ENCODE peak calls at places on chromosome 9, in eight cellular contexts. B is IMR-90, Z is heart left ventricle, J is right lobe of liver, C is K562, D is body of pancreas, G is HepG2, F is HCT116. L is an unnamed sample.
A peak's percentile ranks its signal among the peaks of the same experiment; 100 is the strongest.

GRCh38 chr9:23088932-23089364 is 642.3 kb downstream of the DMRTA1 start:
- ATAC-seq in B (no peak), Z (no peak), J (peak; percentile 17), C (no peak), D (no peak), G (no peak), F (no peak), L (no peak)

GRCh38 chr9:87108639-87109038 is 161.3 kb upstream of the GAS1 start:
- ATAC-seq in B (no peak), Z (peak; percentile 78), J (no peak), C (no peak), D (no peak), G (no peak), F (no peak), L (no peak)

GRCh38 chr9:121324316-121324715 is 45.7 kb downstream of the STOM start:
- ATAC-seq in B (no peak), Z (no peak), J (no peak), C (no peak), D (no peak), G (no peak), F (no peak), L (no peak)

GRCh38 chr9:11335011-11335410 is 722.2 kb upstream of the PTPRD start:
- ATAC-seq in B (no peak), Z (no peak), J (no peak), C (no peak), D (no peak), G (no peak), F (no peak), L (no peak)

GRCh38 chr9:33799928-33800689 is 4.7 kb downstream of the PRSS3 start:
- ATAC-seq in B (no peak), Z (no peak), J (no peak), C (no peak), D (peak; percentile 13), G (peak; percentile 65), F (no peak), L (no peak)

GRCh38 chr9:131500377-131500776 is 2.3 kb upstream of the POMT1 start:
- ATAC-seq in B (no peak), Z (no peak), J (no peak), C (no peak), D (no peak), G (no peak), F (no peak), L (no peak)

GRCh38 chr9:77841739-77842386 is 189.7 kb downstream of the GNAQ start:
- ATAC-seq in B (no peak), Z (no peak), J (peak; percentile 52), C (peak; percentile 51), D (no peak), G (no peak), F (peak; percentile 44), L (no peak)

GRCh38 chr9:134403682-134404301 is 77.5 kb downstream of the RXRA start:
- ATAC-seq in B (peak; percentile 33), Z (peak; percentile 12), J (no peak), C (peak; percentile 8), D (no peak), G (no peak), F (no peak), L (no peak)

GRCh38 chr9:2489838-2490314 is 131.7 kb upstream of the VLDLR start:
- ATAC-seq in B (no peak), Z (peak; percentile 62), J (peak; percentile 59), C (no peak), D (no peak), G (no peak), F (no peak), L (no peak)

GRCh38 chr9:32603914-32604852 is 31.2 kb upstream of the NDUFB6 start:
- ATAC-seq in B (no peak), Z (no peak), J (no peak), C (peak; percentile 43), D (no peak), G (peak; percentile 73), F (peak; percentile 100), L (no peak)

GRCh38 chr9:103545260-103545659 is 548.8 kb upstream of the SMC2 start:
- ATAC-seq in B (no peak), Z (peak; percentile 85), J (no peak), C (no peak), D (no peak), G (no peak), F (no peak), L (no peak)

GRCh38 chr9:137745541-137745991 is 126.8 kb downstream of the EHMT1 start:
- ATAC-seq in B (peak; percentile 70), Z (no peak), J (peak; percentile 47), C (peak; percentile 91), D (peak; percentile 21), G (peak; percentile 74), F (peak; percentile 89), L (no peak)

GRCh38 chr9:90025816-90026215 is 421.0 kb downstream of the GADD45G start:
- ATAC-seq in B (no peak), Z (peak; percentile 70), J (no peak), C (no peak), D (no peak), G (no peak), F (no peak), L (no peak)

GRCh38 chr9:104986096-104986495 is 58.1 kb upstream of the ABCA1 start:
- ATAC-seq in B (no peak), Z (no peak), J (no peak), C (no peak), D (no peak), G (no peak), F (no peak), L (no peak)

GRCh38 chr9:10208691-10209069 is 404.1 kb downstream of the PTPRD start:
- ATAC-seq in B (no peak), Z (no peak), J (no peak), C (no peak), D (no peak), G (no peak), F (no peak), L (no peak)

GRCh38 chr9:19120846-19121245 is 6.4 kb downstream of the PLIN2 start:
- ATAC-seq in B (no peak), Z (no peak), J (no peak), C (no peak), D (no peak), G (no peak), F (no peak), L (no peak)
- TF ChIP-seq POLR2A in B (no peak), Z (no peak), J (peak; percentile 45), C (no peak), D (no peak), G (no peak), F (no peak), L (no peak)

GRCh38 chr9:79798450-79798849 is 226.7 kb downstream of the TLE4 start:
- ATAC-seq in B (no peak), Z (no peak), J (no peak), C (no peak), D (no peak), G (no peak), F (no peak), L (no peak)
- H3K4me3 ChIP-seq in B (no peak overlapping the region), Z (no peak overlapping the region), J (no peak overlapping the region), C (no peak overlapping the region), D (no peak overlapping the region), G (no peak overlapping the region), F (no peak overlapping the region), L (no peak overlapping the region)

GRCh38 chr9:97500263-97500662 is 1.2 kb upstream of the TMOD1 start:
- ATAC-seq in B (no peak), Z (no peak), J (no peak), C (no peak), D (no peak), G (no peak), F (no peak), L (no peak)

GRCh38 chr9:97502222-97502983 is 937 bp downstream of the TMOD1 start:
- ATAC-seq in B (no peak), Z (peak; percentile 69), J (peak; percentile 49), C (peak; percentile 40), D (peak; percentile 2), G (peak; percentile 72), F (no peak), L (no peak)

GRCh38 chr9:97501972-97502221 is 431 bp downstream of the TMOD1 start:
- ATAC-seq in B (peak; percentile 53), Z (no peak), J (peak; percentile 17), C (peak; percentile 22), D (peak; percentile 2), G (peak; percentile 64), F (peak; percentile 57), L (no peak)

GRCh38 chr9:97500765-97501176 is 695 bp upstream of the TMOD1 start:
- ATAC-seq in B (no peak), Z (no peak), J (no peak), C (no peak), D (no peak), G (no peak), F (no peak), L (no peak)

DNA sequence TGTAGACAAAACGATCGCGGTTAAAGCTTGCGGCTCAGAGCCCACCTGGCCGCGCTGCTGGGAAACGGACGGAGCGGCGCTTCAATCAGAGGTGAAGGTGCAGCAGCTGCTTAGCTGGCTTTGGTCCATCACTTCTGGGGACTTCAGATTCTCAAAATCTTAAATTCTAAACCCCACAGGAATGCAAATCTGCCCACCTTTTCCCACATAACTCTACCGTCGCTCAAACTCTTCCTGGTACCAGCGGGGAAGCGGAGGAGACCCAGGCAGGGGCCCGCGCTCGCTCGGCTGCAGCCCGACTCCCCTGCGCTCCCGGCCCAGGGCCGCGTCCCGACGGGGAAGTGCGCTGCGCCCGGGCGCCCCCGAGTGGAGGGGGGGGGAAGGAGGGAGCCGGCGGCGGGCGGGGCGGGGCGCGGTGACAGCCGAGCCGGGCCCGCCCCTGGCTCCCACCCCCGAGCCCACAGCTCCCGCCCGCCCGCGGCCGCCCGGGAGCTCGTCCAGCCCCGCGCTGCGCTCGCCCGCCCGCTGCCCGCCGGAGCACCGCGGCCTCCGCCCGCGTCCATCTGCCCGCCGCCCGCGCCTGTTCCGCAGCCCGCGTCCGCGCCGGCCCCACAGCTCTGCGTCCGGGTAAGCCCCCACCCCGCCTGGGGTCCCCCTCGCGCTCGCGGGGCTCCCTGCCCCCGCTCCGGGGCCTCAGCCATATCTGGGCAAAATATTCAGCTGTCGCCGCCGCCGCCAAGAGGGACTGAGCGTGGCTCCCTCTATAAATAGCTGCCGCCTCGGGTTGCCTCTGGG is at the start of gene TMOD1:
- ATAC-seq in B (peak; percentile 94), Z (peak; percentile 84), J (peak; percentile 93), C (peak; percentile 73), D (peak; percentile 88), G (peak; percentile 82), F (peak; percentile 95), L (peak; percentile 92)
- H3K27me3 ChIP-seq in B (peaks cover 23% of the 10 kb centered on the region), Z (peaks cover 4% of the 10 kb centered on the region), J (no peaks in the 10 kb centered on the region), C (no peaks in the 10 kb centered on the region), D (no peaks in the 10 kb centered on the region), G (peaks cover 12% of the 10 kb centered on the region), F (peaks cover 5% of the 10 kb centered on the region), L (no peaks in the 10 kb centered on the region)

GRCh38 chr9:68708089-68708488 is 3.0 kb downstream of the PIP5K1B start:
- ATAC-seq in B (no peak), Z (no peak), J (no peak), C (no peak), D (no peak), G (no peak), F (no peak), L (no peak)

GRCh38 chr9:68708513-68708912 is 3.5 kb downstream of the PIP5K1B start:
- ATAC-seq in B (no peak), Z (no peak), J (no peak), C (no peak), D (no peak), G (no peak), F (no peak), L (no peak)

GRCh38 chr9:68704804-68705635 is at the start of gene PIP5K1B:
- ATAC-seq in B (peak; percentile 97), Z (peak; percentile 90), J (peak; percentile 94), C (peak; percentile 92), D (peak; percentile 91), G (peak; percentile 89), F (no peak), L (peak; percentile 74)

GRCh38 chr9:68705636-68706578 is 867 bp downstream of the PIP5K1B start:
- ATAC-seq in B (no peak), Z (peak; percentile 63), J (peak; percentile 7), C (peak; percentile 62), D (peak; percentile 25), G (peak; percentile 49), F (no peak), L (no peak)

GRCh38 chr9:68706579-68707201 is 1.6 kb downstream of the PIP5K1B start:
- ATAC-seq in B (no peak), Z (no peak), J (no peak), C (peak; percentile 13), D (no peak), G (no peak), F (no peak), L (no peak)
- TF ChIP-seq POLR2A in B (no peak), Z (no peak), J (no peak), C (no peak), D (no peak), G (no peak), F (no peak), L (no peak)

L was measured in gastroesophageal sphincter.